ENCODE peak calls at places on chromosomes 6 and 20, in eight cellular contexts. One of them, this sample, is unnamed.
A peak's percentile ranks its signal among the peaks of the same experiment; 100 is the strongest.

GRCh38 chr6:111943273-111943672 is 70.0 kb upstream of the FYN start:
- DNase-seq in heart left ventricle: no peak
- DNase-seq in HFFc6: no peak
- DNase-seq in mesothelial cell of epicardium: no peak
- DNase-seq in astrocyte of the cerebellum: no peak
- DNase-seq in Panc1: no peak
- DNase-seq in brain microvascular endothelial cell: no peak
- DNase-seq in CD8-positive, alpha-beta T cell: no peak
- DNase-seq in this sample: no peak

GRCh38 chr20:11067359-11067758 is 393.6 kb upstream of the JAG1 start:
- DNase-seq in heart left ventricle: no peak
- DNase-seq in HFFc6: no peak
- DNase-seq in mesothelial cell of epicardium: no peak
- DNase-seq in astrocyte of the cerebellum: no peak
- DNase-seq in Panc1: no peak
- DNase-seq in brain microvascular endothelial cell: no peak
- DNase-seq in CD8-positive, alpha-beta T cell: no peak
- DNase-seq in this sample: no peak

GRCh38 chr6:11710221-11710836 is 68.3 kb downstream of the ADTRP start:
- DNase-seq in heart left ventricle: no peak
- DNase-seq in HFFc6: no peak
- DNase-seq in mesothelial cell of epicardium: no peak
- DNase-seq in astrocyte of the cerebellum: no peak
- DNase-seq in Panc1: no peak
- DNase-seq in brain microvascular endothelial cell: no peak
- DNase-seq in CD8-positive, alpha-beta T cell: no peak
- DNase-seq in this sample: no peak

GRCh38 chr6:63502165-63502564 is 70.1 kb upstream of the LOC128125822 start:
- DNase-seq in heart left ventricle: no peak
- DNase-seq in HFFc6: no peak
- DNase-seq in mesothelial cell of epicardium: no peak
- DNase-seq in astrocyte of the cerebellum: no peak
- DNase-seq in Panc1: no peak
- DNase-seq in brain microvascular endothelial cell: no peak
- DNase-seq in CD8-positive, alpha-beta T cell: no peak
- DNase-seq in this sample: no peak

GRCh38 chr6:150413768-150414167 is 45.0 kb downstream of the IYD start:
- DNase-seq in heart left ventricle: no peak
- DNase-seq in HFFc6: no peak
- DNase-seq in mesothelial cell of epicardium: no peak
- DNase-seq in astrocyte of the cerebellum: no peak
- DNase-seq in Panc1: no peak
- DNase-seq in brain microvascular endothelial cell: no peak
- DNase-seq in CD8-positive, alpha-beta T cell: no peak
- DNase-seq in this sample: no peak

GRCh38 chr6:109363753-109364152 is 18.5 kb downstream of the CD164 start:
- DNase-seq in heart left ventricle: no peak
- DNase-seq in HFFc6: no peak
- DNase-seq in mesothelial cell of epicardium: no peak
- DNase-seq in astrocyte of the cerebellum: no peak
- DNase-seq in Panc1: no peak
- DNase-seq in brain microvascular endothelial cell: no peak
- DNase-seq in CD8-positive, alpha-beta T cell: no peak
- DNase-seq in this sample: no peak

GRCh38 chr6:85008311-85009015 is 244.1 kb upstream of the TBX18 start:
- DNase-seq in heart left ventricle: no peak
- DNase-seq in HFFc6: peak; percentile 18
- DNase-seq in mesothelial cell of epicardium: no peak
- DNase-seq in astrocyte of the cerebellum: no peak
- DNase-seq in Panc1: no peak
- DNase-seq in brain microvascular endothelial cell: peak; percentile 60
- DNase-seq in CD8-positive, alpha-beta T cell: no peak
- DNase-seq in this sample: no peak

GRCh38 chr6:97129111-97129510 is 153.9 kb downstream of the MMS22L start:
- DNase-seq in heart left ventricle: no peak
- DNase-seq in HFFc6: no peak
- DNase-seq in mesothelial cell of epicardium: no peak
- DNase-seq in astrocyte of the cerebellum: no peak
- DNase-seq in Panc1: no peak
- DNase-seq in brain microvascular endothelial cell: no peak
- DNase-seq in CD8-positive, alpha-beta T cell: no peak
- DNase-seq in this sample: no peak

GRCh38 chr6:138493413-138493812 is 5.9 kb downstream of the NHSL1 start:
- DNase-seq in heart left ventricle: no peak
- DNase-seq in HFFc6: peak; percentile 86
- DNase-seq in mesothelial cell of epicardium: no peak
- DNase-seq in astrocyte of the cerebellum: peak; percentile 93
- DNase-seq in Panc1: no peak
- DNase-seq in brain microvascular endothelial cell: peak; percentile 25
- DNase-seq in CD8-positive, alpha-beta T cell: no peak
- DNase-seq in this sample: no peak

GRCh38 chr20:63499333-63499969 is 568 bp upstream of the EEF1A2 start:
- DNase-seq in heart left ventricle: peak; percentile 34
- DNase-seq in HFFc6: no peak
- DNase-seq in mesothelial cell of epicardium: no peak
- DNase-seq in astrocyte of the cerebellum: no peak
- DNase-seq in Panc1: no peak
- DNase-seq in brain microvascular endothelial cell: no peak
- DNase-seq in CD8-positive, alpha-beta T cell: no peak
- DNase-seq in this sample: no peak

GRCh38 chr6:121393711-121394110 is 41.7 kb upstream of the GJA1 start:
- DNase-seq in heart left ventricle: no peak
- DNase-seq in HFFc6: no peak
- DNase-seq in mesothelial cell of epicardium: no peak
- DNase-seq in astrocyte of the cerebellum: no peak
- DNase-seq in Panc1: no peak
- DNase-seq in brain microvascular endothelial cell: no peak
- DNase-seq in CD8-positive, alpha-beta T cell: no peak
- DNase-seq in this sample: no peak

GRCh38 chr6:154218787-154219186 is 137.8 kb downstream of the IPCEF1 start:
- DNase-seq in heart left ventricle: no peak
- DNase-seq in HFFc6: no peak
- DNase-seq in mesothelial cell of epicardium: no peak
- DNase-seq in astrocyte of the cerebellum: no peak
- DNase-seq in Panc1: no peak
- DNase-seq in brain microvascular endothelial cell: no peak
- DNase-seq in CD8-positive, alpha-beta T cell: no peak
- DNase-seq in this sample: no peak

GRCh38 chr6:154223296-154223695 is 133.3 kb downstream of the IPCEF1 start:
- DNase-seq in heart left ventricle: no peak
- DNase-seq in HFFc6: no peak
- DNase-seq in mesothelial cell of epicardium: no peak
- DNase-seq in astrocyte of the cerebellum: no peak
- DNase-seq in Panc1: no peak
- DNase-seq in brain microvascular endothelial cell: no peak
- DNase-seq in CD8-positive, alpha-beta T cell: no peak
- DNase-seq in this sample: no peak

GRCh38 chr6:154226461-154226860 is 130.1 kb downstream of the IPCEF1 start:
- DNase-seq in heart left ventricle: no peak
- DNase-seq in HFFc6: no peak
- DNase-seq in mesothelial cell of epicardium: no peak
- DNase-seq in astrocyte of the cerebellum: no peak
- DNase-seq in Panc1: no peak
- DNase-seq in brain microvascular endothelial cell: no peak
- DNase-seq in CD8-positive, alpha-beta T cell: no peak
- DNase-seq in this sample: no peak

GRCh38 chr6:154219250-154219649 is 137.4 kb downstream of the IPCEF1 start:
- DNase-seq in heart left ventricle: no peak
- DNase-seq in HFFc6: no peak
- DNase-seq in mesothelial cell of epicardium: no peak
- DNase-seq in astrocyte of the cerebellum: no peak
- DNase-seq in Panc1: no peak
- DNase-seq in brain microvascular endothelial cell: no peak
- DNase-seq in CD8-positive, alpha-beta T cell: no peak
- DNase-seq in this sample: no peak

DNA sequence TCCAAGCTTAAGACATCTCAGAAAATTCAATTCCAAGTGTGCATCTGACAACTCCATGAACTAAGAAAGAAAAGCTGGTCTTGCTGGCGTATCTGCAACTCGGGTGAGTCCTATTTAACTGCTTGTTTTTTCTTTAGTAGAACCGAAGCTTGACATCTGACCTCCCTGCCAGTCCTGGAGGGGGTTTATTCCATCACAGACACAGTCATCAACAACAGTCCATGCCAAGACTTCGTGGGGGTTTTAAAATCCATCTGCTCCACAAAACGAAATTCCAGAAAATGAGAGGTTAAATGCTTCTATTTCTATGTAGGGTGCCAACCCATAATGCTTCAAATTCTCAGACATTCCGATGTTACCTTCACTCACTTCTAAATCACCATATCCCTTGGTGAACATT is 133.9 kb downstream of the IPCEF1 start:
- DNase-seq in heart left ventricle: no peak
- DNase-seq in HFFc6: no peak
- DNase-seq in mesothelial cell of epicardium: no peak
- DNase-seq in astrocyte of the cerebellum: no peak
- DNase-seq in Panc1: no peak
- DNase-seq in brain microvascular endothelial cell: no peak
- DNase-seq in CD8-positive, alpha-beta T cell: no peak
- DNase-seq in this sample: no peak
- TF ChIP-seq CTCF in heart left ventricle: no peak
- TF ChIP-seq CTCF in HFFc6: no peak
- TF ChIP-seq CTCF in mesothelial cell of epicardium: no peak
- TF ChIP-seq CTCF in astrocyte of the cerebellum: no peak
- TF ChIP-seq CTCF in Panc1: no peak
- TF ChIP-seq CTCF in brain microvascular endothelial cell: no peak
- TF ChIP-seq CTCF in CD8-positive, alpha-beta T cell: no peak
- TF ChIP-seq CTCF in this sample: no peak

DNA sequence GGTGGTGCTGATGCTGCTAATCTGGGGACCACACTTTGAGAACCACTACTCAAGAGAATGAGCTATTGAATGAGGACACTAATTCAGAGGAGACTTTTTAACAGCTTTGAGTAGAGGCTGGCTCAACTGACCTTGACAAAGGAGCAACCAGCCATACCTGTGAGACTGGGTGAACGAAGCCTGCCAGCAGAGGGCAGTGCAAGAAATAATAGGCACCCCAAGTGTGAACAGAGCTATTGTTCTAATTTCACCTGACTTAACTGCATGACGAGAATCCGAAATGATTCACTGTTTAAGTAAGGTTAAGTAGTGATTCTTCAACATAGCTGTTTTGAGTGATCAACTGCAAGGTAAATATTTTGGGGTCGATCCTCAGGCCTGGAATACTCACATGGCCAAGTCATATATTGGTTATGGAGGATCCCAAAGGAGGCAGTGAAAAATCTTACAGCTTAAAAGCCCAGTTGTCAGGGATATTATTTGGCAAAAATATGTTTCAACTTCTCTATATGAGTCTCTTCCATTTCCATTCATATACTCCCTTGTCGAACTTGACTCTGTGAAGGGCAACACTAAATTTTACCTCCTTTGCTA is 550.5 kb upstream of the MARCKS start:
- DNase-seq in heart left ventricle: peak; percentile 43
- DNase-seq in HFFc6: no peak
- DNase-seq in mesothelial cell of epicardium: no peak
- DNase-seq in astrocyte of the cerebellum: no peak
- DNase-seq in Panc1: peak; percentile 45
- DNase-seq in brain microvascular endothelial cell: peak; percentile 9
- DNase-seq in CD8-positive, alpha-beta T cell: no peak
- DNase-seq in this sample: peak; percentile 66
- TF ChIP-seq CTCF in heart left ventricle: peak; percentile 28
- TF ChIP-seq CTCF in HFFc6: peak; percentile 86
- TF ChIP-seq CTCF in mesothelial cell of epicardium: peak; percentile 46
- TF ChIP-seq CTCF in astrocyte of the cerebellum: peak; percentile 38
- TF ChIP-seq CTCF in Panc1: peak; percentile 82
- TF ChIP-seq CTCF in brain microvascular endothelial cell: peak; percentile 73
- TF ChIP-seq CTCF in CD8-positive, alpha-beta T cell: peak; percentile 13
- TF ChIP-seq CTCF in this sample: peak; percentile 14

DNA sequence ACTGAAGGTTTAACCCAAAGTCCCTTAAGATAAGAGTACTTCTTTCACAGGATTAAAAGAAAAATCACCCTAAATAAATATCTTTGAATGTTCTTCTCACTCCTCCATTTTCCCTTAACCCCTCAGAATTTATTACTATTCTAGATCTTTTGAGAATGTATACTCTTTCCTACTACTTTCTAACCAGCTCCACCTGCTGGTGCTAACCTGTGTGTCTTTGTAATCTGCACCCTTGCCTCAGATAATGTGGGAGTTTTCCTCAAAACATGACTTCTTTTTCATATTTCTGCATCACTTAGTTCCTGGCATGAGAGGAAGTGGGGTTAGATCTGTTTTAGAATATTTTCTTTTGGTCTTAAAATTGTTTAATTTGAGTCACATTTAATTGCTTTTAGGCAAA is 394.2 kb downstream of the BMP2 start:
- DNase-seq in heart left ventricle: no peak
- DNase-seq in HFFc6: no peak
- DNase-seq in mesothelial cell of epicardium: no peak
- DNase-seq in astrocyte of the cerebellum: peak; percentile 9
- DNase-seq in Panc1: no peak
- DNase-seq in brain microvascular endothelial cell: peak; percentile 3
- DNase-seq in CD8-positive, alpha-beta T cell: no peak
- DNase-seq in this sample: no peak
- TF ChIP-seq CTCF in heart left ventricle: peak; percentile 10
- TF ChIP-seq CTCF in HFFc6: no peak
- TF ChIP-seq CTCF in mesothelial cell of epicardium: peak; percentile 27
- TF ChIP-seq CTCF in astrocyte of the cerebellum: peak; percentile 62
- TF ChIP-seq CTCF in Panc1: peak; percentile 15
- TF ChIP-seq CTCF in brain microvascular endothelial cell: peak; percentile 60
- TF ChIP-seq CTCF in CD8-positive, alpha-beta T cell: no peak
- TF ChIP-seq CTCF in this sample: no peak

GRCh38 chr6:135310291-135310690 is 129.2 kb downstream of the MYB start:
- DNase-seq in heart left ventricle: no peak
- DNase-seq in HFFc6: no peak
- DNase-seq in mesothelial cell of epicardium: no peak
- DNase-seq in astrocyte of the cerebellum: no peak
- DNase-seq in Panc1: no peak
- DNase-seq in brain microvascular endothelial cell: no peak
- DNase-seq in CD8-positive, alpha-beta T cell: no peak
- DNase-seq in this sample: no peak

GRCh38 chr6:135318728-135319469 is 137.8 kb downstream of the MYB start:
- DNase-seq in heart left ventricle: no peak
- DNase-seq in HFFc6: no peak
- DNase-seq in mesothelial cell of epicardium: no peak
- DNase-seq in astrocyte of the cerebellum: no peak
- DNase-seq in Panc1: no peak
- DNase-seq in brain microvascular endothelial cell: no peak
- DNase-seq in CD8-positive, alpha-beta T cell: no peak
- DNase-seq in this sample: no peak

GRCh38 chr6:135319819-135320218 is 138.7 kb downstream of the MYB start:
- DNase-seq in heart left ventricle: no peak
- DNase-seq in HFFc6: peak; percentile 11
- DNase-seq in mesothelial cell of epicardium: no peak
- DNase-seq in astrocyte of the cerebellum: no peak
- DNase-seq in Panc1: no peak
- DNase-seq in brain microvascular endothelial cell: no peak
- DNase-seq in CD8-positive, alpha-beta T cell: no peak
- DNase-seq in this sample: no peak

GRCh38 chr6:135311446-135312200 is 130.5 kb downstream of the MYB start:
- DNase-seq in heart left ventricle: no peak
- DNase-seq in HFFc6: no peak
- DNase-seq in mesothelial cell of epicardium: no peak
- DNase-seq in astrocyte of the cerebellum: no peak
- DNase-seq in Panc1: no peak
- DNase-seq in brain microvascular endothelial cell: no peak
- DNase-seq in CD8-positive, alpha-beta T cell: no peak
- DNase-seq in this sample: no peak

DNA sequence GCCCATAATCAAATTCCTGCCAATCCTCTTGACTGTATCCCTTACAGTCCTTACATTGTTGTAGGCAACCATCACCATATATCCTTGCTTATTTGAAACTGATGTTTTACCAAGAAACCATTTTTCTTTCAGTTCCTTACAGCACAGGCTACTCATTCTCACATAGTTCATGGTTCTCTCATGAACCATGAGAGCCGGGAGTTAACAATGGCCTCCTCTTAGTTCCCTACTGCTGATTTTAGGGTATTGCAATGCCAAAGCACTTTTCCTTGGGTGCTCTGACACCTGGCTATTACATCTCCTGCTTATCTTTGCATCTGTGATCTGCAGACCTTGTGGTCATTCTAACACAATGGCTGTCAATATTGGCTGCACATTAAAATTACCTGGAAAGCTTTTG is 133.4 kb downstream of the MYB start:
- DNase-seq in heart left ventricle: no peak
- DNase-seq in HFFc6: no peak
- DNase-seq in mesothelial cell of epicardium: no peak
- DNase-seq in astrocyte of the cerebellum: no peak
- DNase-seq in Panc1: no peak
- DNase-seq in brain microvascular endothelial cell: no peak
- DNase-seq in CD8-positive, alpha-beta T cell: no peak
- DNase-seq in this sample: no peak
- TF ChIP-seq CTCF in heart left ventricle: no peak
- TF ChIP-seq CTCF in HFFc6: no peak
- TF ChIP-seq CTCF in mesothelial cell of epicardium: no peak
- TF ChIP-seq CTCF in astrocyte of the cerebellum: no peak
- TF ChIP-seq CTCF in Panc1: no peak
- TF ChIP-seq CTCF in brain microvascular endothelial cell: no peak
- TF ChIP-seq CTCF in CD8-positive, alpha-beta T cell: no peak
- TF ChIP-seq CTCF in this sample: no peak